ENCODE peak calls at places on chromosome X, in seven cellular contexts. D, V, C, N, Y, Q and J are unnamed samples.

GRCh38 chrX:29359276-29359675 is 772.0 kb downstream of the IL1RAPL1 start:
- DNase-seq in V (no peak), Q (no peak), C (no peak), Y (no peak), D (no peak), N (no peak), J (no peak)

GRCh38 chrX:70477734-70478075 is 33.1 kb downstream of the DLG3 start:
- DNase-seq in V (no peak), N (no peak), D (no peak), Y (no peak), Q (no peak), C (no peak), J (no peak)

GRCh38 chrX:95059909-95060308 is 1385.9 kb downstream of the FAM133A start:
- DNase-seq in C (no peak), D (no peak), N (no peak), Y (no peak), V (no peak), Q (no peak), J (no peak)

GRCh38 chrX:29662759-29663503 is 552.4 kb upstream of the MAGEB2 start:
- DNase-seq in Q (peak), V (peak), Y (no peak), D (no peak), N (peak), C (no peak), J (peak)

GRCh38 chrX:36407886-36408285 is 488.4 kb downstream of the CFAP47 start:
- DNase-seq in V (no peak), D (no peak), Q (no peak), C (no peak), N (no peak), Y (no peak), J (no peak)

GRCh38 chrX:94454606-94455005 is 780.6 kb downstream of the FAM133A start:
- DNase-seq in N (no peak), V (no peak), Q (no peak), Y (no peak), C (no peak), D (no peak), J (no peak)

GRCh38 chrX:20637351-20637750 is 370.6 kb upstream of the RPS6KA3 start:
- DNase-seq in C (no peak), Q (no peak), Y (no peak), V (peak), D (no peak), N (no peak), J (no peak)

GRCh38 chrX:41558531-41558930 is 111.4 kb downstream of the NYX start:
- DNase-seq in Q (no peak), D (no peak), V (peak), C (no peak), N (peak), Y (no peak), J (peak)

GRCh38 chrX:48896611-48897011 is 957 bp downstream of the TIMM17B start:
- DNase-seq in Y (no peak), D (no peak), V (no peak), Q (no peak), N (peak), C (no peak), J (peak)

GRCh38 chrX:123830309-123830708 is 29.5 kb upstream of the XIAP start:
- DNase-seq in Q (no peak), D (peak), C (peak), Y (no peak), N (no peak), V (peak), J (peak)

GRCh38 chrX:1520350-1520749 is 16.6 kb downstream of the P2RY8 start:
- DNase-seq in Y (no peak), V (no peak), Q (no peak), D (no peak), C (no peak), N (no peak), J (no peak)

GRCh38 chrX:37599735-37600134 is 28.3 kb downstream of the LANCL3 start:
- DNase-seq in Y (no peak), V (no peak), C (peak), Q (no peak), D (no peak), N (no peak), J (no peak)

GRCh38 chrX:19017271-19017670 is 33.4 kb upstream of the PHKA2 start:
- DNase-seq in N (peak), Q (no peak), V (no peak), Y (no peak), D (no peak), C (no peak), J (peak)

GRCh38 chrX:120281761-120282160 is 29.5 kb downstream of the TMEM255A start:
- DNase-seq in N (no peak), D (no peak), V (no peak), Q (no peak), Y (no peak), C (no peak), J (no peak)

GRCh38 chrX:150690126-150690525 is 3.1 kb upstream of the MTMR1 start:
- DNase-seq in D (no peak), Q (peak), V (peak), N (peak), C (no peak), Y (peak), J (peak)

GRCh38 chrX:150692837-150693781 is at the start of gene MTMR1:
- DNase-seq in N (no peak), Q (no peak), V (no peak), C (no peak), D (peak), Y (no peak), J (no peak)

GRCh38 chrX:150694738-150695410 is 1.7 kb downstream of the MTMR1 start:
- DNase-seq in V (no peak), Q (no peak), Y (no peak), D (no peak), C (no peak), N (no peak), J (peak)

GRCh38 chrX:150693782-150694574 is 782 bp downstream of the MTMR1 start:
- DNase-seq in C (peak), V (peak), D (peak), Y (peak), Q (peak), N (peak), J (peak)

DNA sequence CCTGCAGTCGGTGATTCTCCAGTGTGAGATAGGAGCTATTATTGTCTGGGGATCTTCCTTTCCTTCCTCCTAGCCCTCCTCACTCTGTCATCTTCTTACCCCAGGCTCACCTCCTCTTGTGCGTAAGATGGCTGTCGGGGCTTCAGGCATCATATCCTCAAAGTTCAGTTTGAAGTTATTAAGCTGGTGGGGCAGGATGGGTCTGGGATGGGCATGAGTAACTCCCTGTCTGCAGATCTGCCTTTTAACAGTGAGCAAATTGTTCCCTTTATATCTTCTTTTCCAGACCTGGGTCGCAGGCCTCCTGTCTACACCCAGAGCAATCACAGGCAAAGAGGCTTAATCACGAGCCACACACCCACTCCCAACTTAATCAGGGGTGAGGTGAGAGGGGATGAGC is 900 bp upstream of the MTMR1 start:
- DNase-seq in Y (no peak), V (no peak), C (no peak), N (no peak), D (no peak), Q (no peak), J (no peak)
- H3K4me3 ChIP-seq in Y (peak), V (peak), C (no peak), N (peak), D (peak), Q (no peak), J (peak)

GRCh38 chrX:33336783-33337182 is 125.4 kb upstream of the DMD start:
- DNase-seq in N (peak), Y (no peak), V (peak), D (no peak), Q (peak), C (no peak), J (peak)
- TF ChIP-seq CTCF in N (peak), Y (no peak), V (peak), D (peak), Q (peak), C (no peak), J (peak)

GRCh38 chrX:130887392-130887791 is 15.6 kb downstream of the ENOX2 start:
- DNase-seq in Y (no peak), V (no peak), D (no peak), N (no peak), C (no peak), Q (no peak), J (no peak)

GRCh38 chrX:130884627-130885026 is 18.4 kb downstream of the ENOX2 start:
- DNase-seq in V (no peak), Q (no peak), C (no peak), N (no peak), D (no peak), Y (no peak), J (no peak)

GRCh38 chrX:130885996-130886395 is 17.0 kb downstream of the ENOX2 start:
- DNase-seq in Y (no peak), N (no peak), C (no peak), Q (no peak), V (no peak), D (no peak), J (no peak)

DNA sequence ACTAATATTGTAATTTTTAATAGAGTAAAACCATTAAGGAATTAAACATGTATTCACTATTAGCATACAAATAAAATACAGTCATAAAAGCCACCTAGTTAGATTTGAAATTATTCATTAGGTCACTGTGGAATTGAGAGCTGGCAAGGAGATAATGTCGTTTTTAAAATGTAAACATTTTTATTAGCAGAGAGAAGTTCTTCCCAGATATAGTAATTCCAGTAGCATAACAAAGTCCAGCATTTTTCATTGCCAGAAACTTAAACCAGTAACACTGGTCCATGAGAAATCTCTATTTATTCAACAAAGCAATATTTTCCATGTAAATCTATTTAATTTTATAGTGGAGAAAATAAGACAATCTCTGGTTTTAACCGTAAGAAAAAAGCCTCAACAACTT is 17.5 kb downstream of the ENOX2 start:
- DNase-seq in N (no peak), V (no peak), Y (no peak), Q (no peak), D (no peak), C (no peak), J (no peak)
- H3K4me3 ChIP-seq in N (no peak), V (no peak), Y (no peak), Q (no peak), D (no peak), C (no peak), J (no peak)

DNA sequence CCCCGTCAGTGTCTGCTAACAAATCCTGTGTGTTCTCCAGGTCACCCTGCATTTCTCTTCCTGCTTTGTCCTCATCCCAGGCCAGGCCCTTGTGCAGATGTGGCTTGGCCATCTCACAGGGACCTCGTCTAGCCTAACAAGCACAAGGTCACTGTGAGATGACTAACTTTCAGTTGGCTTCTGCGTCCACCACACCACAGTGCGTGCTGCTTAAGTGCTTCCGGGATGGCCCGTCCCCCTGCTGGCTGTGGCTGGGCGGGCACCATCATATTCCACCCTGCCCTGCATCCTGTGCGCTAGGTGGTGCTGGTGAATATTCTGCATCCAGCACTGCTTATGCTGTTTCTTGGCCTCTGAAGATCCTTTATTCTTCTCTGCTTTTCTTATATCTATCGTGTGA is 33.8 kb downstream of the RBBP7 start:
- DNase-seq in D (peak), Q (no peak), N (peak), V (no peak), C (no peak), Y (no peak), J (peak)
- TF ChIP-seq CTCF in D (peak), Q (peak), N (peak), V (peak), C (no peak), Y (peak), J (peak)

DNA sequence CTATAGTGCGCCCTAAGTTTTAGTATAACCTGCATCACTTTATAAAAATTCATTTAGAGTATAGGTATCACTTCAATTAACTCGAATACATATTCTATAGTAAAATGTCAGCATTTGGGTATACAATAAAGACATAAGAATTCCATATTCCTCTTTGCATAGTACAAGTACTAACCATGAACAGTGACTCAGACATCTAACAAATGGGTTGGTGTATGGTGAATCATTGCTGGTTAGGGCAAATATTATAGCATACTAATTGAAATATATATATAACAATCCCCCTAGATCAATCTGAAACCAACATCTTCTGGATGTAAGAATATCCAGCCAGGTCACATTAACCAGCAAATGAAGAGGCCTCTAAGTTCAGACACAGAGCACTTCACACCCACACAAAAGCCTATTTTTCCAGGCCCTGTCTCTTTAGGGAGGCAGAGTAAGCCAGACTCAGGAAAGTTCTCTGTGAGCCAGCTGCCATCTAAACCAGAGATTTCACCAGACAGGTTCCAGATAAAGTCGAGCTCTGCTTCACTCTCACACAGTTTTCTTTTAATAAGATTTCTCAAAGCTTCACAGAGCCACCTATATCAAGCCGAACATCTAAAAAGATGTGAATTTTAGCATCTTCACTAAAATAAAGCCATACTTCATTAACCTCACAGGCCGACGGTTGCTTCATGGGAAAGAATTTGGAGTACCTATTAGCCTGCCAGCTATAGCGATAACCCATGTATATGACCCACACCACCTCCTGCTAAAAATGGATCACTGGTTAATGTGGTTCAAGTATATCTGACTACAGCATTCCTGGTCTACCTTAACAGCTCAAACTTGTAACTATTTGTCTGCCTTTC is 200.0 kb upstream of the FTHL17 start:
- DNase-seq in Q (no peak), V (no peak), Y (no peak), C (no peak), D (no peak), N (no peak), J (peak)
- H3K4me3 ChIP-seq in Q (no peak), V (no peak), Y (no peak), C (no peak), D (no peak), N (no peak), J (no peak)

GRCh38 chrX:39688576-39689373 is 409.0 kb downstream of the BCOR start:
- DNase-seq in D (peak), V (peak), C (peak), N (peak), Y (no peak), Q (no peak), J (no peak)
- TF ChIP-seq CTCF in D (no peak), V (no peak), C (no peak), N (no peak), Y (no peak), Q (no peak), J (no peak)

GRCh38 chrX:66015906-66016689 is 23.8 kb downstream of the VSIG4 start:
- DNase-seq in V (no peak), D (no peak), Y (no peak), N (no peak), Q (no peak), C (no peak), J (no peak)

GRCh38 chrX:66014084-66014483 is 25.8 kb downstream of the VSIG4 start:
- DNase-seq in C (no peak), D (no peak), N (no peak), V (no peak), Q (no peak), Y (no peak), J (no peak)

GRCh38 chrX:66016905-66017658 is 22.8 kb downstream of the VSIG4 start:
- DNase-seq in N (no peak), V (no peak), C (no peak), Y (no peak), D (no peak), Q (no peak), J (no peak)

GRCh38 chrX:66014560-66014959 is 25.3 kb downstream of the VSIG4 start:
- DNase-seq in C (no peak), Q (no peak), V (no peak), N (no peak), Y (no peak), D (no peak), J (no peak)

DNA sequence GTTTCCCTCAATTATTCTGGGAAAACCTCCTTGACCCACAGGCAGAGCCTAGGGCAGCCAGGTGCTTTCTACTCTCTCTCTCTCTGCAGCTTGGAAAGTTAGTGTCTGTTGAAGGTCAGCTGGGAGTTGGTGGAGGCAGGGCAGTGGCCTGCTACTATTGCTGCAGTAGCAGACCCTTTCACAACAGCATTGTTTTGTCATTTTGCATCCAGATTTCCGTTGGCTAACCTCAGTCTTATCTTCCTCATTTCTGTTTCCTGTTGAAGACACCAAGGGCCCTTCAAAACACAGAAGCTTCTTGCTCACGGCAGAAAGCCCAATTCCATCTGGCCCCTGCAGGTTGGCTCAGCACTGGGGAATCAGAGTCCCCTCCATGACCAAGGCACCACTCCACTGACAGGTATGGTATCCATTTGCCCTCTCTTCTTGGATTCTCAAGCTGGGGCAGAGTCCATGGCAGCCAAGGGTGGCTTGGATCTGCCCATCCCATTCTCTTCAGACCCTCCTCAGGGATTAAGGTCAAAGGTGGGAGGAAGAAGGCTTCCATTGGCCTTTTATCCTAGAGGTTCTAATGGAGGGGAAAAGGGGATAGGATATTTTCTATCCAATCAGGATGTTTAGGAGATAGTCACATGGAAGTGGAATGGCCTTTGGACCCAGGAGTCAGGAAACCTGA is 24.6 kb downstream of the VSIG4 start:
- DNase-seq in Q (no peak), D (peak), N (no peak), V (no peak), Y (no peak), C (no peak), J (no peak)
- H3K4me3 ChIP-seq in Q (no peak), D (peak), N (no peak), V (no peak), Y (no peak), C (no peak), J (no peak)

GRCh38 chrX:78747471-78747870 is at the start of gene LPAR4:
- DNase-seq in C (no peak), Y (no peak), N (peak), D (no peak), V (peak), Q (no peak), J (peak)

DNA sequence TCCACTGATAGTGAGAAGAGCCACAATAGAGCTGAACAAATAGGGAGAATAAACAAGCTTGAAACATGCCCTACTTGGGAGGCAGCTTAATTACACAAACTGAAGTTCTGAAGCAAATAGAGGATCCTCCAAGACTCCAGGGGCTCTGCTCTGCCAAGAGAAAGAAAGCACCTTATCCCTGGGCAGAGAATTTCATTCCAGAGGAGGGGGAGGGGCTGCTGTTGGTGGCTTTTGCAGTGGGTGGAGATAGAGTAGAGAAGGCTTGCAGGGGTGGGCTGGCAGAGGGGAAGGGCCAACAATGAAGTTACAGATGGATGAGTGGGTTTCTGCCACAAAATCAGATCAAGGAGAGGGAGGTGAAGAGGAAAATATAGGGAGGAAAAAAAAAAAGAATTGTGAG is 1.0 kb upstream of the LPAR4 start:
- DNase-seq in N (no peak), Q (no peak), D (no peak), C (no peak), Y (no peak), V (no peak), J (no peak)
- TF ChIP-seq CTCF in N (no peak), Q (no peak), D (no peak), C (no peak), Y (no peak), V (no peak), J (no peak)

DNA sequence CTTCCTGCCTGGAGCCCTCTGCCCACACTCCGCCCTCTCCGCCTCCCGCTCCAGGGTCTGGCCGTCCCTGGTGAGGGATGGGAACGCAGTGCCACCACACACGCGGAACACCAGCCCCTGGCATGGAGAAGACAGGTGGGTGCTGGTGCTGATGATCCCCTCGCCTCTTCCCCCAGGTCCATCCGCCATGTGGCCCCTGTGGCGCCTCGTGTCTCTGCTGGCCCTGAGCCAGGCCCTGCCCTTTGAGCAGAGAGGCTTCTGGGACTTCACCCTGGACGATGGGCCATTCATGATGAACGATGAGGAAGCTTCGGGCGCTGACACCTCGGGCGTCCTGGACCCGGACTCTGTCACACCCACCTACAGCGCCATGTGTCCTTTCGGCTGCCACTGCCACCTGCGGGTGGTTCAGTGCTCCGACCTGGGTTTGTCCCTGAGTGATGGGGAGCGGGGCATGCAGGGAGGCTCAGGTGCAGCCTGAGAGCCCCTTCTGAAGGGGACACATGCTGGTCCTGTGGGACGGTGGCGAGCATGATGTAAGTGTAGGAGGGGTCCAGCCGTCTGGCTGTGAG is 9.8 kb downstream of the BGN start:
- DNase-seq in D (no peak), Y (no peak), C (no peak), Q (no peak), N (no peak), V (no peak), J (no peak)
- H3K4me3 ChIP-seq in D (no peak), Y (no peak), C (no peak), Q (no peak), N (no peak), V (no peak), J (no peak)

GRCh38 chrX:150207733-150208132 is 155.4 kb upstream of the MAMLD1 start:
- DNase-seq in D (no peak), V (no peak), N (no peak), Y (no peak), Q (no peak), C (no peak), J (no peak)
- TF ChIP-seq CTCF in D (no peak), V (no peak), N (no peak), Y (no peak), Q (no peak), C (no peak), J (no peak)